ENCODE peak calls at places on chromosome 14, in four cellular contexts. N is K562, O is GM12878, Z is HL-60. M is an unnamed sample.

GRCh38 chr14:50658203-50658602 is 9.9 kb downstream of the SAV1 start:
- DNase-seq in O (no peak), N (no peak), Z (no peak), M (no peak)

GRCh38 chr14:36396798-36397197 is 76.4 kb upstream of the MBIP start:
- DNase-seq in N (no peak), O (no peak), Z (no peak), M (no peak)

GRCh38 chr14:59787045-59787674 is 83.4 kb downstream of the RTN1 start:
- DNase-seq in N (peak), Z (no peak), O (no peak), M (no peak)

GRCh38 chr14:49940805-49941421 is 48.0 kb downstream of the ARF6 start:
- DNase-seq in N (no peak), Z (no peak), O (no peak), M (no peak)

GRCh38 chr14:90625445-90625844 is 190.8 kb downstream of the TTC7B start:
- DNase-seq in N (no peak), O (no peak), Z (no peak), M (no peak)

GRCh38 chr14:26008290-26008689 is 589.5 kb downstream of the NOVA1 start:
- DNase-seq in O (no peak), N (no peak), Z (no peak), M (no peak)

GRCh38 chr14:29999013-29999539 is 71.4 kb upstream of the PRKD1 start:
- DNase-seq in N (no peak), Z (no peak), O (no peak), M (no peak)

GRCh38 chr14:55221186-55221585 is 29.8 kb upstream of the DLGAP5 start:
- DNase-seq in N (no peak), O (no peak), Z (no peak), M (no peak)

GRCh38 chr14:71629765-71630502 is 302.3 kb upstream of the RGS6 start:
- DNase-seq in Z (no peak), O (no peak), N (no peak), M (no peak)

GRCh38 chr14:103121846-103122577 is 1.2 kb upstream of the TNFAIP2 start:
- DNase-seq in O (no peak), Z (peak), N (peak), M (peak)

GRCh38 chr14:70934502-70935134 is 27.4 kb downstream of the PCNX1 start:
- DNase-seq in Z (no peak), O (peak), N (no peak), M (no peak)

GRCh38 chr14:69712637-69713088 is 54.3 kb upstream of the SRSF5 start:
- DNase-seq in N (no peak), Z (no peak), O (no peak), M (no peak)

GRCh38 chr14:69543341-69544249 is 31.1 kb downstream of the CCDC177 start:
- DNase-seq in N (no peak), O (no peak), Z (peak), M (no peak)

GRCh38 chr14:36254020-36254614 is 66.3 kb downstream of the MBIP start:
- DNase-seq in O (no peak), Z (no peak), N (no peak), M (no peak)

GRCh38 chr14:62692490-62693106 is 352.7 kb downstream of the KCNH5 start:
- DNase-seq in Z (no peak), N (no peak), O (no peak), M (no peak)

GRCh38 chr14:52268191-52269061 is 928 bp downstream of the PTGDR start:
- DNase-seq in N (no peak), Z (no peak), O (no peak), M (no peak)

GRCh38 chr14:80634106-80634758 is 307.3 kb downstream of the CEP128 start:
- DNase-seq in O (no peak), N (no peak), Z (no peak), M (no peak)

GRCh38 chr14:53634793-53635192 is 321.8 kb downstream of the BMP4 start:
- DNase-seq in Z (no peak), O (no peak), N (no peak), M (no peak)

GRCh38 chr14:28577711-28578131 is 188.9 kb upstream of the FOXG1 start:
- DNase-seq in O (no peak), Z (no peak), N (no peak), M (no peak)

GRCh38 chr14:30214456-30215090 is 286.9 kb upstream of the PRKD1 start:
- DNase-seq in O (peak), N (peak), Z (peak), M (no peak)

GRCh38 chr14:100546051-100546443 is 41.2 kb downstream of the BEGAIN start:
- DNase-seq in N (peak), O (no peak), Z (no peak), M (no peak)

GRCh38 chr14:68471029-68471963 is 321.6 kb downstream of the ZFP36L1 start:
- DNase-seq in Z (no peak), N (no peak), O (peak), M (no peak)

GRCh38 chr14:106235356-106236159 is 709.2 kb downstream of the TMEM121 start:
- DNase-seq in O (no peak), Z (no peak), N (no peak), M (no peak)

GRCh38 chr14:65074449-65075155 is 27.7 kb downstream of the MAX start:
- DNase-seq in N (no peak), Z (no peak), O (no peak), M (no peak)

GRCh38 chr14:68856572-68856971 is 63.7 kb upstream of the ZFP36L1 start:
- DNase-seq in N (no peak), Z (no peak), O (no peak), M (no peak)

GRCh38 chr14:59844414-59844813 is 26.2 kb downstream of the RTN1 start:
- DNase-seq in N (no peak), Z (no peak), O (no peak), M (no peak)

GRCh38 chr14:101226265-101226602 is 322.7 kb upstream of the RTL1 start:
- DNase-seq in N (no peak), O (no peak), Z (no peak), M (no peak)

GRCh38 chr14:68598621-68599447 is 194.0 kb downstream of the ZFP36L1 start:
- DNase-seq in Z (peak), O (no peak), N (no peak), M (no peak)

GRCh38 chr14:87148655-87149054 is 844.3 kb downstream of the GALC start:
- DNase-seq in Z (no peak), N (no peak), O (no peak), M (no peak)

GRCh38 chr14:55383541-55384140 is 28.0 kb downstream of the ATG14 start:
- DNase-seq in N (peak), O (no peak), Z (no peak), M (no peak)

GRCh38 chr14:57362356-57362755 is 28.0 kb upstream of the NAA30 start:
- DNase-seq in Z (no peak), O (no peak), N (no peak), M (no peak)

GRCh38 chr14:93909429-93910128 is 17.6 kb upstream of the FAM181A start:
- DNase-seq in Z (no peak), N (no peak), O (no peak), M (no peak)

GRCh38 chr14:68580676-68581075 is 212.2 kb downstream of the ZFP36L1 start:
- DNase-seq in Z (no peak), N (no peak), O (no peak), M (no peak)

GRCh38 chr14:20603813-20604212 is 12.6 kb upstream of the RNASE12 start:
- DNase-seq in Z (no peak), O (no peak), N (no peak), M (no peak)

GRCh38 chr14:61812347-61813100 is 50.3 kb downstream of the SNAPC1 start:
- DNase-seq in N (no peak), O (no peak), Z (no peak), M (peak)

GRCh38 chr14:100121643-100122480 is 37.6 kb downstream of the DEGS2 start:
- DNase-seq in O (no peak), N (no peak), Z (no peak), M (no peak)

GRCh38 chr14:54669759-54670630 is 103.1 kb downstream of the SAMD4A start:
- DNase-seq in N (no peak), Z (no peak), O (no peak), M (no peak)

GRCh38 chr14:39847191-39847590 is 415.0 kb upstream of the FBXO33 start:
- DNase-seq in Z (no peak), O (no peak), N (no peak), M (no peak)

DNA sequence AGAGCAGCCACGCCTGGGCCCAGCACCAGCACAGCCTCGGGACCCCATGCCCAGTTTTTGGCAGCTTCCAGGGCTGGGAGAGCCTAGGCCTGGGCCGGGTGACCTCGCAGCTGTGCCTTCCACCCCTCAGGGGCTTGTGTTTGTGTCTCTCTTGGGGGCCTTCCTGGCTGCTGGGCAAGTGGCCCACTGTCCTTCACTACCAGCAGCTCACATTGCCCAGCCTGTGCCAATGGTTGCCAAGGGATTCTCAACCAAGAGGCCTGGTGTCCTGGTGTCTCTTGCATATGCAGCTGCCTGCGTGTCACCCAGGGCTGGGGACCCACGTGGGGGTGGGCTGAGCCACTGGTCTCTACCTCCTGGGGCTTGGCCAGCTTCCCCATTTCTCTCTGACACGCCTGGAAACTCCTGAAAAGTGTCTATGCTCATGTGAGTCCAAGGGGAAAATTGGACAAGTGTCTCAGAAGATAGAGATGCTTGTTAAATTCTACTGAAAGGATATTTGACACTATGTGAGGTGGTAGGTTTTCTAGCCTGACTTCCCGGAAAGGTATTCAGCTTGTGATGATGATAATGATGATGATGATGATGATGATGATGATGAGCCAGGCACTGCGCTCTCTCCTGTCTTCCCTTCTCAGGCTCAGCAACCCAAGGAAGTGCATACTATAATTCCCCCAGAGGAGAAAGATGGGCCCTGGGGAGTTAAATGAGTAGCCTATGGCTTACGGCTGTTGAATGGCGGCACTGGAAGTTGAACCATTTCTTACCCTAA is 48.8 kb upstream of the ESRRB start:
- DNase-seq in O (no peak), N (no peak), Z (no peak), M (no peak)
- TF ChIP-seq SPI1 in O (no peak), N (no peak), Z (no peak), M (no peak)

GRCh38 chr14:33936391-33936790 is 14.5 kb downstream of the EGLN3 start:
- DNase-seq in N (no peak), O (no peak), Z (no peak), M (no peak)

GRCh38 chr14:33940561-33941011 is 10.3 kb downstream of the EGLN3 start:
- DNase-seq in O (no peak), N (no peak), Z (no peak), M (no peak)

GRCh38 chr14:33941727-33942126 is 9.1 kb downstream of the EGLN3 start:
- DNase-seq in N (no peak), O (no peak), Z (no peak), M (no peak)

GRCh38 chr14:33934938-33935337 is 15.9 kb downstream of the EGLN3 start:
- DNase-seq in O (no peak), N (no peak), Z (no peak), M (no peak)

GRCh38 chr14:33938131-33938949 is 12.5 kb downstream of the EGLN3 start:
- DNase-seq in Z (no peak), N (peak), O (peak), M (no peak)
- TF ChIP-seq POLR2AphosphoS5 in Z (no peak), N (no peak), O (no peak), M (no peak)

DNA sequence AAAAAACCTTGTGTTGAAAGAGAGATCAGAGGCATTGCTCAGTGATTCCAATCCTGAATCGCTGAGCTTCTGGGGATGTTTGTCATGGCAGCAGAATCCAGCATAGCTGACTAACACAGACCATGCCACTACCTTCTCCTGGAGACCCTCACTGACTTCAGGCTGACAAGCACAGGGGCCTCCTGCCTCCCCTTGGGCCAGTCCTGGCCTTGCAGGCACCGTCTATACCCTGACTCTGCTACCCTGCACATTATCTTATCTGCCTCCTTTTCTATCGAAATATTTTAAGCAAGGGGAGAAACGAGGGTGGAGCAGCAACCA is 139.8 kb downstream of the KIF26A start:
- DNase-seq in O (no peak), Z (no peak), N (no peak), M (no peak)
- TF ChIP-seq SPI1 in O (no peak), Z (no peak), N (no peak), M (no peak)

GRCh38 chr14:22513066-22513812 is 75.8 kb downstream of the DAD1 start:
- DNase-seq in N (no peak), O (no peak), Z (no peak), M (no peak)
- TF ChIP-seq POLR2AphosphoS5 in N (no peak), O (no peak), Z (no peak), M (no peak)

DNA sequence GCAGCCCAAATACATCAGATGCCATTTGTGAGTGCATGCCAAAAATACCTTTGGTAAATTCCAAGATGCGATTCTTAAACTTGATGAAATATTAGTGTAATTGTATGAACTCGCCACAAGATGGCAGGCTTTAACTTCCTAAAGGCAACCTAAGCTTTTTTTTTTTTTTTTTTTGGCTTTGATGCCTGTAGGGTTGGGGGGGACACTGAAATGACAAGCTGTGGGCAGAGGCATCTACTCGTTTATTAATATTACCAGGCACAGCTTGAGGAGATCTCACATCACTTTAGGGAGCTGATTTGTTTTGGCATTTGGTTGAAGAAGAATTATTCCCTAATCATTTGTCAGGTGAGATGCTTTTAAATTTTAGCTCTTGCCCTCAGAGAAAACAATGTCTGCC is 126.7 kb upstream of the CCDC196 start:
- DNase-seq in Z (no peak), N (peak), O (peak), M (peak)
- TF ChIP-seq SPI1 in Z (no peak), N (no peak), O (no peak), M (no peak)

DNA sequence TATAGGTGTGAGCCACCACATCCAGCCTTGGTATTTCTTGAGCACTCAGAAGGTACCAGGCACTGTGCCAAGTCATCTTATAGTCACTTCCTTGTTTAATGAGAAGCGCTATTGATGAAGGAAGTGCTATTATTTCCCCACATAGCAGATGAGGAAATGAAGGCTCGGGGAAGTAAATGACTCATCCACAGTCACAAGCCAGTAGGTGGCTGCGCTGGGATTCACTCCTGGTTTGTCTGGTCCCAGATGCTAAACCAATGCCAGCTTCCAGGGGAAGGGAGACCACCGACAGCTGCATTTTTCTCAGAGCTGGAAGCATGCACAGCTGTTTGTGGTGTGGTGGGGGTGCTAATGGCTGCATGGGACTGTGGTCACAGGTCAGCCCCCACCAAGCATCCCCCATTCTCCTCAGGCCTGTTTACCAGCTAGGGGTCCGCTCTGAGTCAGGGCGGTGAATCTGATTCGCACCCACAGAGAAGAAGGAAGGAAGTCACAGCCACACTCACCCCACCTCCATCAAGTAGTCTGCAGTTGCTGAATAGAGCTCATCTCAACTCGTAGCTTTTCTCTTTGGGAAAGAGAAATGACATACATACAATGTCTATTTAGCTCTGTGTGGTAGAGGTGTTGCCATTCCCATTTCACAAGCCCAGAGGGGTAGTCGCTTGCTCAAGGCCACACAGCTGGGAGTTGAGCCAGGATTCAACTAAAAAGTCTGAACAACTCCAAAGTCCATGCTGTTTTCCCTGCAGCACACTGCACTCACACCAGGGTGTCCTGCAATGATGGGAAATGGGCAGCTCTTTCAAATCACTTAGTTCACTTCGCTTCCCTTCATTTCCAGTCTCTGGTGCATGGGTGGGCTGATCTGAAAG is 6.3 kb upstream of the LTBP2 start:
- DNase-seq in O (no peak), Z (peak), N (no peak), M (no peak)
- TF ChIP-seq POLR2AphosphoS5 in O (no peak), Z (no peak), N (no peak), M (no peak)

M was measured in GM12891.